ENCODE peak calls at places on chromosome 22, in five cellular contexts. O is PC-3, B is esophagus muscularis mucosa, V is cardiac muscle cell, D is BJ. M is an unnamed sample.

GRCh38 chr22:39374191-39374590 is 24.4 kb downstream of the SYNGR1 start:
- DNase-seq in B (no peak), D (no peak), O (no peak), V (no peak), M (no peak)

GRCh38 chr22:28410050-28410816 is 269.4 kb downstream of the TTC28 start:
- DNase-seq in O (no peak), B (no peak), V (peak; percentile 61), D (no peak), M (no peak)

GRCh38 chr22:48581206-48581766 is 1246.4 kb downstream of the BRD1 start:
- DNase-seq in D (no peak), B (no peak), O (no peak), V (no peak), M (no peak)

GRCh38 chr22:29813563-29813962 is 24.5 kb downstream of the ASCC2 start:
- DNase-seq in D (no peak), V (no peak), O (peak; percentile 55), B (no peak), M (no peak)

GRCh38 chr22:19871845-19872778 is 17.4 kb upstream of the GNB1L start:
- DNase-seq in B (no peak), O (no peak), V (no peak), D (no peak), M (no peak)

GRCh38 chr22:17920145-17920605 is 104.2 kb downstream of the MICAL3 start:
- DNase-seq in B (no peak), O (no peak), V (peak; percentile 66), D (no peak), M (no peak)

GRCh38 chr22:44587004-44587793 is 89.2 kb upstream of the RTL6 start:
- DNase-seq in O (peak; percentile 44), B (no peak), D (no peak), V (peak; percentile 23), M (no peak)

GRCh38 chr22:48954781-48955311 is 872.8 kb downstream of the BRD1 start:
- DNase-seq in D (no peak), O (no peak), B (peak; percentile 79), V (no peak), M (no peak)

GRCh38 chr22:47842119-47842518 is 1079.7 kb downstream of the TBC1D22A start:
- DNase-seq in O (no peak), B (no peak), V (no peak), D (no peak), M (no peak)

GRCh38 chr22:24969588-24970301 is 17.2 kb downstream of the KIAA1671 start:
- DNase-seq in D (peak; percentile 30), V (peak; percentile 54), O (peak; percentile 85), B (no peak), M (no peak)

GRCh38 chr22:39999144-39999757 is 4.5 kb downstream of the FAM83F start:
- DNase-seq in B (no peak), O (no peak), D (no peak), V (peak; percentile 80), M (no peak)

GRCh38 chr22:34161724-34162123 is 241.4 kb upstream of the LARGE1 start:
- DNase-seq in D (no peak), B (no peak), O (no peak), V (no peak), M (no peak)

GRCh38 chr22:19799322-19800190 is 39.0 kb downstream of the TBX1 start:
- DNase-seq in O (no peak), D (peak; percentile 92), B (no peak), V (peak; percentile 86), M (no peak)

GRCh38 chr22:31019276-31019930 is 50.3 kb downstream of the TUG1 start:
- DNase-seq in B (no peak), D (no peak), V (no peak), O (no peak), M (no peak)

GRCh38 chr22:45208993-45209838 is 31.5 kb downstream of the KIAA0930 start:
- DNase-seq in V (peak; percentile 59), D (no peak), B (no peak), O (peak; percentile 46), M (no peak)

DNA sequence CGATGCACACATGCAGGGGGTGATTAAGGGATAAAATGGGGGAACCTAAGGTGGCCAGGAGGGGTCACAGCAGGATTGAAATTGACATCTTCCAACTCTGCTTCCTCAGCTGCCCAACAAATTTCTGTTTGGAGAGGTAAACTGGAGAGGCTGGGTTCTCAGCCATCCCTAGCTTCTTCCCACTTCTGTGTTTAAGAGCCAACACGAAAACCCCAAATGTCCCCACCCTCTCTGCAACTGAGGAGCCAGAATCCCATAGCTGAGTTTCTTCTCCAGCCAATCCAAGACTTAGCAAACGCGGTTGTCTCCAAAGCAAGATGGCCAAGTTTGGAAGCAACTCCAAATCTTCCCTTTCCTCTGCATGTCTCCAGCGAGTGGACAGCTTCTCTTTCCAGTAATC is 539.1 kb downstream of the MIAT start:
- DNase-seq in V (no peak), O (no peak), B (no peak), D (no peak), M (no peak)
- TF ChIP-seq CTCF in V (no peak), O (no peak), B (no peak), D (no peak), M (no peak)

GRCh38 chr22:50665212-50665611 is 7.4 kb upstream of the SHANK3 start:
- DNase-seq in B (no peak), V (no peak), O (no peak), D (no peak), M (no peak)
- H3K4me3 ChIP-seq in B (no peak overlapping the region), V (no peak overlapping the region), O (no peak overlapping the region), D (no peak overlapping the region), M (no peak overlapping the region)

GRCh38 chr22:23894710-23895598 is 771 bp downstream of the MIF start:
- DNase-seq in D (no peak), O (peak; percentile 79), V (peak; percentile 91), B (no peak), M (peak; percentile 69)
- TF ChIP-seq CTCF in D (peak; percentile 37), O (peak; percentile 42), V (peak; percentile 30), B (no peak), M (peak; percentile 73)

GRCh38 chr22:41229215-41229614 is 11.5 kb downstream of the CHADL start:
- DNase-seq in O (no peak), B (no peak), D (no peak), V (no peak), M (no peak)

GRCh38 chr22:41229730-41230398 is 10.9 kb downstream of the CHADL start:
- DNase-seq in O (no peak), D (no peak), B (no peak), V (no peak), M (no peak)

GRCh38 chr22:41226728-41227655 is 13.7 kb downstream of the CHADL start:
- DNase-seq in D (no peak), B (no peak), V (no peak), O (no peak), M (no peak)

GRCh38 chr22:41231369-41231768 is 9.4 kb downstream of the CHADL start:
- DNase-seq in V (no peak), D (no peak), B (no peak), O (no peak), M (no peak)

DNA sequence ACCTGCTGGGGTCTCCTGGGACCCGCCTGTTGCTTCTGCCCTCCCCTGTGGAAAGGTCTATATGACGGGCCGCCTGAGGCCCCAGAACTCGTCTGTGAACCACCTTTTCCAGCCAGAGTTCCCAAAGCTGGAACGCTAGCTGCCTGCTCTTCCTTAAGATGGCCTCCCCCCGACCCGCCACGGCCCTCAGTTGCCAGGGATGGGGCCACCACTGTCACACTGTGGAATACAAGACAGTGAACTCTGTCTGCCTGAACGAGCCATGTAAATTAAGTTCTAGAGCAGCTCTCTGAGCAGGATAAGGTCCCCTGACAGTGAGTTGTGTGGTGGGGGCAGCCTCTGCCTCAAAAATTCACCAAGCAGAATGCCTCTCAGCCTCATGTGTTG is 10.3 kb downstream of the CHADL start:
- DNase-seq in V (no peak), D (no peak), O (no peak), B (no peak), M (no peak)
- H3K4me3 ChIP-seq in V (no peak overlapping the region), D (no peak overlapping the region), O (no peak overlapping the region), B (no peak overlapping the region), M (no peak overlapping the region)

GRCh38 chr22:50221410-50222300 is 20.8 kb downstream of the SELENOO start:
- DNase-seq in O (no peak), B (no peak), V (no peak), D (no peak), M (no peak)
- TF ChIP-seq CTCF in O (no peak), B (no peak), V (peak; percentile 4), D (no peak), M (no peak)

GRCh38 chr22:26643368-26644100 is 13.9 kb upstream of the MIAT start:
- DNase-seq in D (no peak), B (no peak), O (no peak), V (no peak), M (no peak)

GRCh38 chr22:26642465-26643367 is 14.7 kb upstream of the MIAT start:
- DNase-seq in O (no peak), B (no peak), V (peak; percentile 21), D (no peak), M (no peak)

GRCh38 chr22:26648011-26648497 is 9.3 kb upstream of the MIAT start:
- DNase-seq in O (no peak), D (no peak), V (no peak), B (no peak), M (no peak)

GRCh38 chr22:26648761-26649363 is 8.5 kb upstream of the MIAT start:
- DNase-seq in O (no peak), B (no peak), V (peak; percentile 15), D (no peak), M (no peak)

DNA sequence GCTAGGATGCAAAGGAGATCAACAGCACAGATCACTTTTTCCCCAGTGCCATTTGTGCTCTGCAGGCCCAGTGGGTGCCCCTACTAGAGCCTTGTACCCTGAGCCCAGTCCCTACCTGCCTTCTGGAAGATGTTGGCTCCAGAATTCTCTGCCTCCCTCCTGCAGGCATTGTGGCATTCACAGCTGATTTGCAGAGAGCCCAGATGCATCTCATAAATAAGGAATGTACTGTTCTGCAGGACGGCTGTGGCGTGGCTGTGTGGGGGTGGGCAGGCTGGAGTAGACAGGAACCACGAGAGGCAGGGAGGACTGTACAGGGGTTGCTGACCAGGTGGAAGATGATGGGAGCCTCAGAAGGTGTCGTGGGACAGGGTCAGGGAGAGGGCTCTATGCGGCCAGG is 11.2 kb upstream of the MIAT start:
- DNase-seq in O (no peak), B (no peak), V (peak; percentile 12), D (no peak), M (no peak)
- H3K4me3 ChIP-seq in O (no peak overlapping the region), B (no peak overlapping the region), V (no peak overlapping the region), D (no peak overlapping the region), M (no peak overlapping the region)

GRCh38 chr22:46815896-46816721 is 53.7 kb downstream of the TBC1D22A start:
- DNase-seq in D (no peak), O (peak; percentile 10), V (peak; percentile 58), B (no peak), M (no peak)

GRCh38 chr22:46815132-46815531 is 52.7 kb downstream of the TBC1D22A start:
- DNase-seq in B (no peak), V (no peak), O (no peak), D (no peak), M (no peak)

GRCh38 chr22:46812786-46813185 is 50.3 kb downstream of the TBC1D22A start:
- DNase-seq in V (no peak), B (no peak), O (no peak), D (no peak), M (no peak)

GRCh38 chr22:46813816-46814597 is 51.6 kb downstream of the TBC1D22A start:
- DNase-seq in O (no peak), D (no peak), B (no peak), V (peak; percentile 72), M (no peak)

GRCh38 chr22:46815559-46815895 is 53.1 kb downstream of the TBC1D22A start:
- DNase-seq in O (no peak), B (no peak), V (no peak), D (no peak), M (no peak)
- TF ChIP-seq CTCF in O (no peak), B (no peak), V (no peak), D (no peak), M (no peak)